ENCODE peak calls at places on chromosomes 13 and 19, in seven cellular contexts. One of them, this sample, is unnamed.
A peak's percentile ranks its signal among the peaks of the same experiment; 100 is the strongest.

GRCh38 chr19:29971002-29971401 is 29.0 kb downstream of the URI1 start:
- DNase-seq in ovary: no peak
- DNase-seq in left colon: no peak
- DNase-seq in CD8-positive, alpha-beta T cell: no peak
- DNase-seq in fibroblast of lung: no peak
- DNase-seq in stimulated activated CD8-positive, alpha-beta memory T cell treated with anti-CD3 and anti-CD28 coated beads, Interleukin-2, amount 100 ng/mL, for 48 hours: no peak
- DNase-seq in stimulated activated naive B cell treated with anti-CD40 and anti-IgM and Interleukin-4, amounts not matched to agents 10 μg/mL and 1 μg/mL and 100 μg/mL, for 72 hours: no peak
- DNase-seq in this sample: no peak

GRCh38 chr19:33293255-33294057 is 8.9 kb downstream of the CEBPA start:
- DNase-seq in ovary: no peak
- DNase-seq in left colon: peak; percentile 56
- DNase-seq in CD8-positive, alpha-beta T cell: no peak
- DNase-seq in fibroblast of lung: peak; percentile 68
- DNase-seq in stimulated activated CD8-positive, alpha-beta memory T cell treated with anti-CD3 and anti-CD28 coated beads, Interleukin-2, amount 100 ng/mL, for 48 hours: no peak
- DNase-seq in stimulated activated naive B cell treated with anti-CD40 and anti-IgM and Interleukin-4, amounts not matched to agents 10 μg/mL and 1 μg/mL and 100 μg/mL, for 72 hours: no peak
- DNase-seq in this sample: peak; percentile 68

GRCh38 chr19:1221141-1221903 is 15.7 kb downstream of the STK11 start:
- DNase-seq in ovary: peak; percentile 85
- DNase-seq in left colon: peak; percentile 63
- DNase-seq in CD8-positive, alpha-beta T cell: no peak
- DNase-seq in fibroblast of lung: peak; percentile 40
- DNase-seq in stimulated activated CD8-positive, alpha-beta memory T cell treated with anti-CD3 and anti-CD28 coated beads, Interleukin-2, amount 100 ng/mL, for 48 hours: no peak
- DNase-seq in stimulated activated naive B cell treated with anti-CD40 and anti-IgM and Interleukin-4, amounts not matched to agents 10 μg/mL and 1 μg/mL and 100 μg/mL, for 72 hours: no peak
- DNase-seq in this sample: peak; percentile 81

GRCh38 chr19:53865523-53865917 is 2.2 kb upstream of the MYADM start:
- DNase-seq in ovary: no peak
- DNase-seq in left colon: no peak
- DNase-seq in CD8-positive, alpha-beta T cell: peak; percentile 18
- DNase-seq in fibroblast of lung: no peak
- DNase-seq in stimulated activated CD8-positive, alpha-beta memory T cell treated with anti-CD3 and anti-CD28 coated beads, Interleukin-2, amount 100 ng/mL, for 48 hours: no peak
- DNase-seq in stimulated activated naive B cell treated with anti-CD40 and anti-IgM and Interleukin-4, amounts not matched to agents 10 μg/mL and 1 μg/mL and 100 μg/mL, for 72 hours: no peak
- DNase-seq in this sample: no peak

GRCh38 chr19:32397736-32398135 is 7.8 kb upstream of the DPY19L3 start:
- DNase-seq in ovary: no peak
- DNase-seq in left colon: no peak
- DNase-seq in CD8-positive, alpha-beta T cell: no peak
- DNase-seq in fibroblast of lung: peak; percentile 79
- DNase-seq in stimulated activated CD8-positive, alpha-beta memory T cell treated with anti-CD3 and anti-CD28 coated beads, Interleukin-2, amount 100 ng/mL, for 48 hours: no peak
- DNase-seq in stimulated activated naive B cell treated with anti-CD40 and anti-IgM and Interleukin-4, amounts not matched to agents 10 μg/mL and 1 μg/mL and 100 μg/mL, for 72 hours: no peak
- DNase-seq in this sample: no peak

GRCh38 chr19:28217064-28217463 is 995.9 kb downstream of the UQCRFS1 start:
- DNase-seq in ovary: no peak
- DNase-seq in left colon: no peak
- DNase-seq in CD8-positive, alpha-beta T cell: no peak
- DNase-seq in fibroblast of lung: no peak
- DNase-seq in stimulated activated CD8-positive, alpha-beta memory T cell treated with anti-CD3 and anti-CD28 coated beads, Interleukin-2, amount 100 ng/mL, for 48 hours: no peak
- DNase-seq in stimulated activated naive B cell treated with anti-CD40 and anti-IgM and Interleukin-4, amounts not matched to agents 10 μg/mL and 1 μg/mL and 100 μg/mL, for 72 hours: no peak
- DNase-seq in this sample: no peak

GRCh38 chr19:12272980-12273901 is 21.4 kb downstream of the ZNF44 start:
- DNase-seq in ovary: no peak
- DNase-seq in left colon: no peak
- DNase-seq in CD8-positive, alpha-beta T cell: no peak
- DNase-seq in fibroblast of lung: no peak
- DNase-seq in stimulated activated CD8-positive, alpha-beta memory T cell treated with anti-CD3 and anti-CD28 coated beads, Interleukin-2, amount 100 ng/mL, for 48 hours: no peak
- DNase-seq in stimulated activated naive B cell treated with anti-CD40 and anti-IgM and Interleukin-4, amounts not matched to agents 10 μg/mL and 1 μg/mL and 100 μg/mL, for 72 hours: no peak
- DNase-seq in this sample: no peak

GRCh38 chr19:34733266-34733825 is 697 bp upstream of the ZNF181 start:
- DNase-seq in ovary: no peak
- DNase-seq in left colon: no peak
- DNase-seq in CD8-positive, alpha-beta T cell: no peak
- DNase-seq in fibroblast of lung: no peak
- DNase-seq in stimulated activated CD8-positive, alpha-beta memory T cell treated with anti-CD3 and anti-CD28 coated beads, Interleukin-2, amount 100 ng/mL, for 48 hours: no peak
- DNase-seq in stimulated activated naive B cell treated with anti-CD40 and anti-IgM and Interleukin-4, amounts not matched to agents 10 μg/mL and 1 μg/mL and 100 μg/mL, for 72 hours: no peak
- DNase-seq in this sample: peak; percentile 71

GRCh38 chr13:90171649-90172048 is 1175.8 kb upstream of the MIR17HG start:
- DNase-seq in ovary: no peak
- DNase-seq in left colon: no peak
- DNase-seq in CD8-positive, alpha-beta T cell: no peak
- DNase-seq in fibroblast of lung: peak; percentile 2
- DNase-seq in stimulated activated CD8-positive, alpha-beta memory T cell treated with anti-CD3 and anti-CD28 coated beads, Interleukin-2, amount 100 ng/mL, for 48 hours: no peak
- DNase-seq in stimulated activated naive B cell treated with anti-CD40 and anti-IgM and Interleukin-4, amounts not matched to agents 10 μg/mL and 1 μg/mL and 100 μg/mL, for 72 hours: no peak
- DNase-seq in this sample: no peak

GRCh38 chr13:37226966-37227365 is 121.5 kb upstream of the CSNK1A1L start:
- DNase-seq in ovary: no peak
- DNase-seq in left colon: no peak
- DNase-seq in CD8-positive, alpha-beta T cell: no peak
- DNase-seq in fibroblast of lung: peak; percentile 46
- DNase-seq in stimulated activated CD8-positive, alpha-beta memory T cell treated with anti-CD3 and anti-CD28 coated beads, Interleukin-2, amount 100 ng/mL, for 48 hours: no peak
- DNase-seq in stimulated activated naive B cell treated with anti-CD40 and anti-IgM and Interleukin-4, amounts not matched to agents 10 μg/mL and 1 μg/mL and 100 μg/mL, for 72 hours: no peak
- DNase-seq in this sample: no peak

GRCh38 chr13:40064723-40065122 is 409.3 kb downstream of the COG6 start:
- DNase-seq in ovary: no peak
- DNase-seq in left colon: no peak
- DNase-seq in CD8-positive, alpha-beta T cell: no peak
- DNase-seq in fibroblast of lung: peak; percentile 83
- DNase-seq in stimulated activated CD8-positive, alpha-beta memory T cell treated with anti-CD3 and anti-CD28 coated beads, Interleukin-2, amount 100 ng/mL, for 48 hours: no peak
- DNase-seq in stimulated activated naive B cell treated with anti-CD40 and anti-IgM and Interleukin-4, amounts not matched to agents 10 μg/mL and 1 μg/mL and 100 μg/mL, for 72 hours: no peak
- DNase-seq in this sample: no peak

GRCh38 chr19:51259348-51260245 is 8.7 kb downstream of the SIGLECL1 start:
- DNase-seq in ovary: peak; percentile 38
- DNase-seq in left colon: peak; percentile 17
- DNase-seq in CD8-positive, alpha-beta T cell: peak; percentile 44
- DNase-seq in fibroblast of lung: no peak
- DNase-seq in stimulated activated CD8-positive, alpha-beta memory T cell treated with anti-CD3 and anti-CD28 coated beads, Interleukin-2, amount 100 ng/mL, for 48 hours: peak; percentile 33
- DNase-seq in stimulated activated naive B cell treated with anti-CD40 and anti-IgM and Interleukin-4, amounts not matched to agents 10 μg/mL and 1 μg/mL and 100 μg/mL, for 72 hours: no peak
- DNase-seq in this sample: no peak

GRCh38 chr13:86298741-86299140 is 499.5 kb upstream of the SLITRK6 start:
- DNase-seq in ovary: no peak
- DNase-seq in left colon: no peak
- DNase-seq in CD8-positive, alpha-beta T cell: no peak
- DNase-seq in fibroblast of lung: no peak
- DNase-seq in stimulated activated CD8-positive, alpha-beta memory T cell treated with anti-CD3 and anti-CD28 coated beads, Interleukin-2, amount 100 ng/mL, for 48 hours: no peak
- DNase-seq in stimulated activated naive B cell treated with anti-CD40 and anti-IgM and Interleukin-4, amounts not matched to agents 10 μg/mL and 1 μg/mL and 100 μg/mL, for 72 hours: no peak
- DNase-seq in this sample: no peak

GRCh38 chr13:97000295-97000925 is 6.1 kb upstream of the OXGR1 start:
- DNase-seq in ovary: no peak
- DNase-seq in left colon: no peak
- DNase-seq in CD8-positive, alpha-beta T cell: no peak
- DNase-seq in fibroblast of lung: peak; percentile 61
- DNase-seq in stimulated activated CD8-positive, alpha-beta memory T cell treated with anti-CD3 and anti-CD28 coated beads, Interleukin-2, amount 100 ng/mL, for 48 hours: no peak
- DNase-seq in stimulated activated naive B cell treated with anti-CD40 and anti-IgM and Interleukin-4, amounts not matched to agents 10 μg/mL and 1 μg/mL and 100 μg/mL, for 72 hours: no peak
- DNase-seq in this sample: no peak